ENCODE peak calls at places on chromosomes 7 and 10, in six cellular contexts. I is CD8-positive, alpha-beta memory T cell; S is aorta; N is tibial artery; A is cardiac muscle cell; J is fibroblast of lung. F is an unnamed sample.

GRCh38 chr7:158820656-158821055 is 8.7 kb downstream of the ESYT2 start:
- DNase-seq in N (no peak), J (peak; percentile 42), I (no peak), A (no peak), S (no peak), F (no peak)

GRCh38 chr7:33685488-33685887 is 219.9 kb upstream of the BMPER start:
- DNase-seq in N (no peak), A (no peak), I (no peak), S (no peak), J (no peak), F (no peak)

GRCh38 chr10:86671985-86672710 is 3.8 kb downstream of the LDB3 start:
- DNase-seq in J (no peak), N (peak; percentile 39), A (peak; percentile 46), I (no peak), S (peak; percentile 82), F (no peak)

GRCh38 chr10:110530131-110530831 is 32.6 kb downstream of the DUSP5 start:
- DNase-seq in I (no peak), A (peak; percentile 79), J (peak; percentile 60), N (no peak), S (peak; percentile 86), F (peak; percentile 77)

GRCh38 chr10:109958059-109958458 is 34.7 kb upstream of the XPNPEP1 start:
- DNase-seq in N (no peak), I (no peak), A (no peak), S (no peak), J (no peak), F (no peak)

GRCh38 chr7:100865971-100866720 is 1.0 kb upstream of the TRIP6 start:
- DNase-seq in N (peak; percentile 79), J (peak; percentile 29), S (peak; percentile 94), I (no peak), A (no peak), F (peak; percentile 89)

GRCh38 chr10:73862011-73862410 is 12.3 kb downstream of the CAMK2G start:
- DNase-seq in J (no peak), N (no peak), A (no peak), I (no peak), S (no peak), F (no peak)

GRCh38 chr7:34320926-34321609 is 336.9 kb upstream of the NPSR1 start:
- DNase-seq in J (peak; percentile 66), N (peak; percentile 24), S (peak; percentile 73), I (peak; percentile 3), A (peak; percentile 82), F (peak; percentile 55)

GRCh38 chr10:7891634-7892033 is 73.3 kb downstream of the TAF3 start:
- DNase-seq in J (peak; percentile 14), A (peak; percentile 29), I (no peak), S (no peak), N (no peak), F (no peak)

GRCh38 chr10:89414146-89414878 is at the start of gene IFIT5:
- DNase-seq in S (peak; percentile 90), N (peak; percentile 73), J (peak; percentile 82), A (peak; percentile 77), I (peak; percentile 52), F (peak; percentile 85)

GRCh38 chr7:135759537-135759936 is 10.9 kb upstream of the FAM180A start:
- DNase-seq in N (no peak), S (no peak), A (no peak), J (no peak), I (no peak), F (no peak)

GRCh38 chr7:112937651-112938390 is 147.6 kb upstream of the TMEM168 start:
- DNase-seq in I (no peak), A (peak; percentile 50), S (no peak), N (no peak), J (peak; percentile 15), F (no peak)

GRCh38 chr7:102456327-102456726 is 8.3 kb downstream of the ALKBH4 start:
- DNase-seq in N (no peak), S (no peak), I (no peak), J (peak; percentile 29), A (no peak), F (no peak)

GRCh38 chr7:52502281-52502680 is 533.2 kb upstream of the POM121L12 start:
- DNase-seq in J (no peak), I (no peak), N (no peak), S (no peak), A (no peak), F (no peak)

GRCh38 chr7:97128736-97129135 is 11.2 kb downstream of the SDHAF3 start:
- DNase-seq in A (no peak), N (no peak), I (no peak), J (no peak), S (no peak), F (no peak)

GRCh38 chr10:133520193-133520738 is 6.9 kb upstream of the CYP2E1 start:
- DNase-seq in J (peak; percentile 27), N (peak; percentile 66), I (peak; percentile 86), A (peak; percentile 62), S (peak; percentile 92), F (peak; percentile 90)

GRCh38 chr10:1070939-1071338 is 14.8 kb downstream of the WDR37 start:
- DNase-seq in I (no peak), A (no peak), N (no peak), J (peak; percentile 26), S (no peak), F (no peak)

GRCh38 chr7:114649689-114650088 is 235.1 kb downstream of the FOXP2 start:
- DNase-seq in I (no peak), N (no peak), A (no peak), S (no peak), J (no peak), F (no peak)

GRCh38 chr7:923108-924041 is 31.1 kb downstream of the ADAP1 start:
- DNase-seq in S (peak; percentile 85), I (peak; percentile 90), N (peak; percentile 79), J (peak; percentile 44), A (peak; percentile 48), F (peak; percentile 85)

GRCh38 chr10:3803884-3804741 is 19.1 kb upstream of the KLF6 start:
- DNase-seq in I (peak; percentile 54), N (no peak), S (no peak), J (no peak), A (peak; percentile 45), F (no peak)

GRCh38 chr10:74231375-74231774 is 80.4 kb downstream of the ADK start:
- DNase-seq in N (no peak), I (no peak), S (no peak), J (peak; percentile 56), A (peak; percentile 38), F (no peak)

GRCh38 chr7:38057829-38058228 is 120.2 kb upstream of the STARD3NL start:
- DNase-seq in I (no peak), A (no peak), S (no peak), N (no peak), J (no peak), F (no peak)

GRCh38 chr7:47379629-47380324 is 202.1 kb downstream of the TNS3 start:
- DNase-seq in S (peak; percentile 89), I (no peak), A (peak; percentile 82), N (peak; percentile 39), J (peak; percentile 60), F (peak; percentile 77)

GRCh38 chr7:4042402-4042801 is 639.7 kb upstream of the FOXK1 start:
- DNase-seq in J (no peak), I (no peak), S (no peak), N (no peak), A (no peak), F (no peak)

GRCh38 chr10:124547651-124548168 is 86.1 kb downstream of the LHPP start:
- DNase-seq in J (peak; percentile 28), S (no peak), A (peak; percentile 35), I (no peak), N (no peak), F (no peak)

GRCh38 chr10:50594012-50594411 is 29.7 kb downstream of the SGMS1 start:
- DNase-seq in J (peak; percentile 96), I (no peak), S (no peak), N (no peak), A (peak; percentile 89), F (no peak)

GRCh38 chr7:23458044-23458443 is 12.2 kb downstream of the IGF2BP3 start:
- DNase-seq in N (no peak), J (no peak), I (no peak), S (no peak), A (peak; percentile 23), F (no peak)

GRCh38 chr10:71964669-71965515 is 697 bp downstream of the CHST3 start:
- DNase-seq in S (peak; percentile 93), J (peak; percentile 73), A (peak; percentile 81), I (no peak), N (peak; percentile 85), F (peak; percentile 57)
- H3K4me1 ChIP-seq in S (no peaks in the 10 kb centered on the region), J (peaks cover 21% of the 10 kb centered on the region), A (peaks cover 12% of the 10 kb centered on the region), I (peaks cover 6% of the 10 kb centered on the region), N (no peaks in the 10 kb centered on the region), F (peaks cover 35% of the 10 kb centered on the region)

DNA sequence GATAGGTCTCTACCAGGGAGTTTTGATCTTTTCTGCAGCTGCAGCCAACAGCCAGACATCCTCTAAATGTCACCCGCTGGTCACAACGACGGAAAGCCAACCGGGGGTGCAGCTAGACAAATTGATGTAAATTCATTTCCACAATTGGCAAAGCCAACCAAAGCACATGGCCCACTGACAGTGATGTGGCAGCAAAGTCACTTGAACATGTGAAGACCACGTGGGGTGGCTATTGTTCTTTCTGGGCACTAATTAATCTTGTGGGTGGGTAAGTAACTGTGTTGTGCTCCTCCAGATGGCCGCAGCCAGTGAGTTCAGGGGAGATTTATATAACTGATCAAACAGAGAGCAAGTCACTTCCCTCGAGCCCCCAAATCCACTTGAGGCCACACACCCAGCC is 354.1 kb downstream of the ANKRD30A start:
- DNase-seq in S (no peak), N (no peak), A (no peak), J (no peak), I (no peak), F (no peak)
- H3K9me3 ChIP-seq in S (no peaks in the 10 kb centered on the region), N (no peaks in the 10 kb centered on the region), A (no peaks in the 10 kb centered on the region), J (no peaks in the 10 kb centered on the region), I (no peaks in the 10 kb centered on the region), F (no peaks in the 10 kb centered on the region)

GRCh38 chr7:16883918-16884317 is 2.1 kb upstream of the AGR3 start:
- DNase-seq in J (no peak), I (no peak), S (no peak), N (no peak), A (no peak), F (no peak)

GRCh38 chr7:16881809-16882208 is at the start of gene AGR3:
- DNase-seq in A (no peak), S (no peak), I (no peak), N (no peak), J (no peak), F (no peak)

GRCh38 chr7:16880469-16881034 is 1.2 kb downstream of the AGR3 start:
- DNase-seq in J (no peak), I (no peak), N (no peak), S (no peak), A (no peak), F (no peak)
- H3K4me3 ChIP-seq in J (no peak overlapping the region), I (no peak overlapping the region), N (no peak overlapping the region), S (no peak overlapping the region), A (no peak overlapping the region), F (peak overlapping the region; percentile 42)

DNA sequence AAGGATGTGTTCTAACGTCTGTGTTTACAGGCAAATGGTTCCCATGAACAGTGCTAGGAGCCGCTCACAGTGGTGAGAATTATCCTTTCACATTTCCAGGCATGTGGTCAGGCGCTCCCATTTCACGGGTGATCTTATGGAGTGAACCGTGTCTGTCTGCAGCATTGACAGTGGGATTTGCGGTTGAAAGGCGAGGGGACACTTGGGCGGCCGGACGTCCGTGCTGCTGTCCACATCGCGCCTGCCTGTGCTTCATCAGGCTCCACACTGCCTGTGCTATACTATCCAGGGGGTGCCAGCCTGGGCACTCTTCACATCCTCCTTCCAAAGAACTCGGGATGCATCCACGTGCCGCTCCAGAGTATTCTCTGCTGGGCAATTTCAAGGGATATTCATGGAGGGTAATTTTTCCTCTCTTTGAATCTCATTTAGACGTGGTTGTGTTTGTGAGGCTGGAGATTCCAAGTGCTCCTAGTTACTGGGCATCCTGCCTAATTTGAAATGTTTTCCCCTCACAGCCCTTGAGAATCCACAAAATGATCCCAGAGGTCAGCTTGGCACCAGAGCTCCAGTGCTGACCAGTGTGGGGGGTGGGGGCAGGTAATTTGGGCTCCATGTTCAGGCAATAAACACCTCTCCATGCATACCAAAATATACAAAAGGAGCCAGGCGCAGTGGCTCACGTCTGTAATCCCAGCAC is 61.9 kb upstream of the EBF3 start:
- DNase-seq in S (peak; percentile 40), J (no peak), N (peak; percentile 12), I (no peak), A (no peak), F (no peak)
- H3K4me1 ChIP-seq in S (no peaks in the 10 kb centered on the region), J (peaks cover 7% of the 10 kb centered on the region), N (no peaks in the 10 kb centered on the region), I (no peaks in the 10 kb centered on the region), A (no peaks in the 10 kb centered on the region), F (no peaks in the 10 kb centered on the region)